ENCODE peak calls at places on chromosomes 3 and 15, in four cellular contexts. A is HCT116, L is transverse colon, O is stomach. R is an unnamed sample. For H3K4me1, the result is how much of the 10 kb centered on the place peaks cover.

GRCh38 chr3:71659758-71660666 is 65.2 kb downstream of the EIF4E3 start:
- DNase-seq in A (no peak), L (no peak), O (no peak), R (no peak)

GRCh38 chr3:56621686-56622085 is 61.4 kb downstream of the TASOR start:
- DNase-seq in A (no peak), L (no peak), O (no peak), R (no peak)

GRCh38 chr3:66276705-66277274 is 56.0 kb downstream of the SLC25A26 start:
- DNase-seq in A (peak), L (peak), O (peak), R (peak)

GRCh38 chr15:51917493-51917892 is 54.1 kb downstream of the LEO1 start:
- DNase-seq in A (peak), L (no peak), O (no peak), R (peak)

GRCh38 chr3:60698117-60698516 is 553.1 kb downstream of the FHIT start:
- DNase-seq in A (no peak), L (no peak), O (no peak), R (no peak)

GRCh38 chr15:62940755-62941361 is 101.7 kb upstream of the TPM1 start:
- DNase-seq in A (no peak), L (peak), O (peak), R (no peak)

GRCh38 chr3:190307164-190307545 is 15.1 kb downstream of the CLDN1 start:
- DNase-seq in A (no peak), L (no peak), O (no peak), R (no peak)

GRCh38 chr3:66398228-66399025 is 102.4 kb downstream of the LRIG1 start:
- DNase-seq in A (no peak), L (no peak), O (no peak), R (no peak)

DNA sequence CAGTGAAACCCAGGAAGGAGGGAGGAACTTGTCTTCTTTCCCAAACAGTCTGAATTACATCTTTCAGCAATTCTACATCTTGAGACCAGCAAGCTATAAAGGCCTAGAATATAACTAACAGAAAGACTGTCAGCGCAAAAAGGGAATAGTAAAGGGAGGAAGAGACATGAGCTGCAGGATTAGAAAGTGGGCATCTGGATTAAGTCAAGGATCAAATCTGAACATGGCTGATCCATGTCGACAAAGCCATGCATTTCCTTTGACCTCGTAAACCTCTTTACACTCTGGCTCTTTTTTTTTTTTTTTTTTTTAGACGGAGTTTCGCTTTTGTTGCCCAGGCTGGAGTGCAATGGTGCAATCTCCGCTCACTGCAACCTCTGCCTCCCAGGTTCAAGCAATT is 35.4 kb upstream of the KCNMB3 start:
- DNase-seq in A (no peak), L (no peak), O (no peak), R (no peak)
- TF ChIP-seq POLR2AphosphoS5 in A (no peak), L (no peak), O (no peak), R (no peak)

DNA sequence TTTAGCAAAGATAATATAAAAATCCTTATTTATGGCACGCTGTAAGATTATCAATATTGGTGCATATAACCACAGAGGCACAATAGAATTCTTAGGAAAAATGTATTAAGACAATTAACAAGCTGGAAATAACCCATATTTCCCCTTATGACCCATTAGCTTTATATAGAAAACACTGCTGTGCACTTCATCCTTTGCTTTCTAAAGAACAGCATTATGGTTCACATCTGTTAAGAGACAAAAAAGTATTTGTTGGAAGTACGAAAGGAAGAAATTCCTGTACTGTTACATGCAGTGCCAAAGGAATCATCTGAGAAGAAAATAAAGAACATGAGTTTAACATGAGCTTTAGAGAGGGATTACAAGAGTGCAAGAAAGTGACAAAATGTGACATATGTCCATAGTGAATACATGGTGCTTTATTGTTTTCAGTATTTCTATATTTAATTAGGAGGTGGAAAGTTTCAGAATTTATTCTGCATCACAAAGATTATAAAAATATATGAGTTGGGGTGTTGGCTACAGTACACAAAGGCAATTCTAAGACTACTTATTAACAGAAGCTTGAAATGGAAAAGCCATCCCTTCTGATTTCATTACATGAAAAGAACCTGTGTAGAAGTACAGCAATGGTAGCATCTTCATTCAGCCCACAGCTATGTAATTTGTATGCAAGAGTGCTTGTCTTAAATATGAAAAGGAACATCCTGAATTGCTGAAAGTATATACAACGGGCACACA is 6.8 kb downstream of the UBE3A start:
- DNase-seq in A (no peak), L (no peak), O (no peak), R (no peak)
- H3K4me1 ChIP-seq in A (under half), L (under half), O (under half), R (under half)

GRCh38 chr3:169455472-169455871 is 208.0 kb downstream of the MECOM start:
- DNase-seq in A (no peak), L (no peak), O (no peak), R (no peak)

GRCh38 chr3:169453256-169454059 is 210.1 kb downstream of the MECOM start:
- DNase-seq in A (no peak), L (no peak), O (no peak), R (no peak)

GRCh38 chr3:169456900-169457299 is 206.6 kb downstream of the MECOM start:
- DNase-seq in A (no peak), L (no peak), O (no peak), R (no peak)

GRCh38 chr3:169454060-169454317 is 209.5 kb downstream of the MECOM start:
- DNase-seq in A (no peak), L (no peak), O (no peak), R (no peak)

DNA sequence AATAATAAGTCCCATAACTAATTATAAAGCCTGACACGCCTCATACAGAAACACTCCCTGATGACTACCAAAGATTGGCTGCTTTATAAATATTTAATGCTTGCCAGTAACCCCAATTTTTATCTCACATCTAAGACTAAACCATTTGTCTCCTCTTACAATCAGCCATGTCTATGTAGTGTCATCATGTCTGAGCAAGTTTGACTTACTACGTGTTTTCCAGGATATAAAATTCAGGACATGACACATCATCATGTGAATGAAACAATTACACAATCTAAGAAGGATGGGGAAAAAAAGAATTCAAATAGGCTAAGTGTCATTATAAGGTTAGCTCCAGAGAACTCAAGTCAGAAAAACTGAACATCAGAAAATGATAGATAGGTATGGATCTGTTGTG is 208.7 kb downstream of the MECOM start:
- DNase-seq in A (no peak), L (no peak), O (no peak), R (no peak)
- TF ChIP-seq POLR2AphosphoS5 in A (no peak), L (no peak), O (no peak), R (no peak)

DNA sequence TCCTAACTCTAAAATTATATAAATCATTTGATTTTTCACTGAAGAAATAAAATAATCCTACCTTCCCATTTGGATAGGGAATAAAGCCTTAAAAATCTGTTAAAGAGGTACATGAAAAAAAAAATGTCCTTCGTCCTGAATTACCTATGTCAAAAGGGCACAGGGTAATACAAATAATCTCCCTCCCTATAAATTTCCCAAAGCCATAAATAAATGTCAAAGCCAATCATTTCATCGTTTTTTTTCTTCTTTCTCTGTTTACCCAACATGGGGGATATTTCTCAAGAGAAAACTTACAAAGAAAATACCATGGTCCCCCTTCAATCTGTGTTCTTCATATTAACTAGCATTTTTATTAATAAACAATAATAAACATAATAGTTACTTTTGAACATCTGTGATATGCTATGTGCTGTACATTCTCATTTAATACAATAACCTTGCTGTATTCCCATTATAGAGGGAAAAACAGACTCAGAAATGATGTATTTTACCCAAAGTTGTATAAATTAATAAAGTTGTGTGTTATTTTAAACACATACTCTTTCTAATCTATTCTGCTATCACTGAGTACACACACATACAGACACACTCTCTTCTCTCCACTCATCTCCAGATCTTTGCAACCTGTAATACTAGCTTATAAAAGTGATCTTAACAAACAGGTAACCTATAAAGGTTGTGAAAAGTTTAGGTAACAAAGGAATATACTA is 910 bp upstream of the ANKRD28 start:
- DNase-seq in A (no peak), L (no peak), O (no peak), R (no peak)
- H3K4me1 ChIP-seq in A (half or more), L (under half), O (under half), R (under half)

GRCh38 chr15:59315914-59316428 is 56.7 kb downstream of the MYO1E start:
- DNase-seq in A (no peak), L (no peak), O (no peak), R (peak)

GRCh38 chr15:59312199-59312598 is 60.5 kb downstream of the MYO1E start:
- DNase-seq in A (no peak), L (no peak), O (no peak), R (no peak)

GRCh38 chr15:59317211-59317610 is 55.5 kb downstream of the MYO1E start:
- DNase-seq in A (no peak), L (no peak), O (no peak), R (no peak)

GRCh38 chr15:59311245-59311644 is 61.4 kb downstream of the MYO1E start:
- DNase-seq in A (no peak), L (no peak), O (no peak), R (no peak)

GRCh38 chr15:59313703-59314332 is 58.9 kb downstream of the MYO1E start:
- DNase-seq in A (no peak), L (peak), O (peak), R (no peak)
- TF ChIP-seq POLR2AphosphoS5 in A (no peak), L (peak), O (peak), R (peak)

DNA sequence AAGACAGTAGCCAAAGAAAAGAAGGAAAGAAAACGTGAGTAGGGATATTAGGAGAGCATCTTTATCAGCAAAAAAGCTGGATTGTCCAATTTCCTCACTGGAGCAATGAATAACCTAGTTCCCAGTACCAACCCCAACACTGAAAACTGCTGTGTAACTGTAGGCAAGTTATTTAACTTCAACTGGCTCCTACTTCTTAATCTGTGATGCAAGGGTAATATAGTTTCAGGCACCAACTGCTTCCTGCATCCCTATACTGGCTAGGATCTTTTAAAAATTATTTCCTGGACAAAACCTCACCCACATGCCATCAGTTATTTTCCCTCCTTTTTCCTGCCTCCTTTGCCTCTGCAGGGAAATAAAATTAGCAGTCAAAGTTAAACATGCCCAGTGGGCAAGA is 59.6 kb downstream of the ZBTB20 start:
- DNase-seq in A (no peak), L (no peak), O (no peak), R (no peak)
- H3K4me1 ChIP-seq in A (under half), L (under half), O (under half), R (under half)

GRCh38 chr3:43104786-43105185 is 1.1 kb downstream of the POMGNT2 start:
- DNase-seq in A (no peak), L (no peak), O (no peak), R (no peak)

GRCh38 chr3:43105224-43105596 is 669 bp downstream of the POMGNT2 start:
- DNase-seq in A (no peak), L (no peak), O (no peak), R (no peak)

GRCh38 chr3:43106293-43106628 is 382 bp upstream of the POMGNT2 start:
- DNase-seq in A (peak), L (no peak), O (no peak), R (no peak)

GRCh38 chr3:43104039-43104438 is 1.8 kb downstream of the POMGNT2 start:
- DNase-seq in A (no peak), L (no peak), O (no peak), R (no peak)

GRCh38 chr3:43105597-43106292 is at the start of gene POMGNT2:
- DNase-seq in A (peak), L (peak), O (peak), R (peak)
- TF ChIP-seq POLR2AphosphoS5 in A (peak), L (no peak), O (peak), R (peak)

GRCh38 chr3:29695905-29696238 is 415.0 kb downstream of the RBMS3 start:
- DNase-seq in A (no peak), L (no peak), O (no peak), R (no peak)
- H3K4me1 ChIP-seq in A (under half), L (under half), O (under half), R (under half)

GRCh38 chr15:75646944-75647364 is 758 bp upstream of the SNX33 start:
- DNase-seq in A (no peak), L (peak), O (peak), R (no peak)
- TF ChIP-seq POLR2AphosphoS5 in A (no peak), L (peak), O (no peak), R (peak)

GRCh38 chr15:48637639-48638038 is 7.9 kb downstream of the FBN1 start:
- DNase-seq in A (no peak), L (no peak), O (no peak), R (no peak)

GRCh38 chr15:48632651-48633050 is 12.9 kb downstream of the FBN1 start:
- DNase-seq in A (no peak), L (no peak), O (no peak), R (no peak)

GRCh38 chr15:48636511-48636910 is 9.0 kb downstream of the FBN1 start:
- DNase-seq in A (no peak), L (no peak), O (no peak), R (no peak)

GRCh38 chr15:48634096-48634495 is 11.4 kb downstream of the FBN1 start:
- DNase-seq in A (no peak), L (no peak), O (no peak), R (no peak)

DNA sequence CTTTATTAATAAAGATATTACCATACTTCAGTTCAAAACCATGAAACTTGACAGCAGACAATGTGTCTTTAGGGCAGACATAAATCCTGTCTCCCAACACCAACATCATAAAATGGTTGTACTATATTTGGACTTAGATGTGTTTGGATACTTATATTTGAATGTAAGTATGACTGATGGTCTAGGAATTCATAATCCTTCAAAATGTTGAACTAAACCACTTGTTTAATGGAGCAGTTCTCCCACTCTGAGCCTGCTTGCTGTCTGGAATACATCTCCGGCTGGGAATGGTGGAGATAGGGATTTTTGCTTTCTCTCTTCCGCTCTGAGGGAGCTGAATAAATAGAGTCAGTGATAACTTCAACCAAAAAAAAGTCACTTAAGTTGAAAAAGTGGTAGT is 10.6 kb downstream of the FBN1 start:
- DNase-seq in A (no peak), L (no peak), O (no peak), R (no peak)
- H3K4me1 ChIP-seq in A (under half), L (under half), O (under half), R (under half)